ENCODE peak calls at places on chromosome 1, in seven cellular contexts. One of them, this sample, is unnamed.

GRCh38 chr1:115138271-115138670 is 49.0 kb upstream of the TSPAN2 start:
- DNase-seq in ascending aorta: no peak
- DNase-seq in H7: no peak
- DNase-seq in endothelial cell of umbilical vein: no peak
- DNase-seq in lung: no peak
- DNase-seq in left lung: no peak
- DNase-seq in HFF-Myc: no peak
- DNase-seq in this sample: no peak

GRCh38 chr1:36212782-36213181 is 11.5 kb upstream of the THRAP3 start:
- DNase-seq in HFF-Myc: no peak
- DNase-seq in lung: no peak
- DNase-seq in left lung: no peak
- DNase-seq in endothelial cell of umbilical vein: no peak
- DNase-seq in ascending aorta: no peak
- DNase-seq in H7: no peak
- DNase-seq in this sample: no peak

GRCh38 chr1:58496042-58496441 is 50.5 kb downstream of the OMA1 start:
- DNase-seq in left lung: no peak
- DNase-seq in endothelial cell of umbilical vein: no peak
- DNase-seq in lung: no peak
- DNase-seq in HFF-Myc: no peak
- DNase-seq in ascending aorta: no peak
- DNase-seq in H7: no peak
- DNase-seq in this sample: no peak

GRCh38 chr1:206674745-206675175 is 9.9 kb upstream of the MAPKAPK2 start:
- DNase-seq in lung: peak
- DNase-seq in endothelial cell of umbilical vein: no peak
- DNase-seq in left lung: peak
- DNase-seq in HFF-Myc: peak
- DNase-seq in ascending aorta: peak
- DNase-seq in H7: no peak
- DNase-seq in this sample: no peak

GRCh38 chr1:229860926-229861325 is 206.1 kb upstream of the GALNT2 start:
- DNase-seq in H7: no peak
- DNase-seq in HFF-Myc: no peak
- DNase-seq in lung: no peak
- DNase-seq in left lung: no peak
- DNase-seq in ascending aorta: no peak
- DNase-seq in endothelial cell of umbilical vein: no peak
- DNase-seq in this sample: no peak

GRCh38 chr1:204972461-204972860 is 70.6 kb upstream of the CNTN2 start:
- DNase-seq in ascending aorta: no peak
- DNase-seq in H7: no peak
- DNase-seq in left lung: no peak
- DNase-seq in endothelial cell of umbilical vein: no peak
- DNase-seq in HFF-Myc: no peak
- DNase-seq in lung: no peak
- DNase-seq in this sample: no peak

GRCh38 chr1:119968068-119968492 is 71.8 kb upstream of the ADAM30 start:
- DNase-seq in left lung: peak
- DNase-seq in ascending aorta: no peak
- DNase-seq in endothelial cell of umbilical vein: peak
- DNase-seq in lung: peak
- DNase-seq in H7: peak
- DNase-seq in HFF-Myc: no peak
- DNase-seq in this sample: peak

GRCh38 chr1:62977321-62977720 is 193.4 kb downstream of the ATG4C start:
- DNase-seq in HFF-Myc: no peak
- DNase-seq in ascending aorta: no peak
- DNase-seq in lung: no peak
- DNase-seq in left lung: no peak
- DNase-seq in H7: no peak
- DNase-seq in endothelial cell of umbilical vein: no peak
- DNase-seq in this sample: no peak

GRCh38 chr1:234670936-234671628 is 61.1 kb upstream of the IRF2BP2 start:
- DNase-seq in ascending aorta: no peak
- DNase-seq in endothelial cell of umbilical vein: no peak
- DNase-seq in HFF-Myc: no peak
- DNase-seq in left lung: no peak
- DNase-seq in H7: no peak
- DNase-seq in lung: no peak
- DNase-seq in this sample: no peak

GRCh38 chr1:225428066-225428878 is 434 bp upstream of the LBR start:
- DNase-seq in HFF-Myc: peak
- DNase-seq in H7: peak
- DNase-seq in left lung: peak
- DNase-seq in endothelial cell of umbilical vein: peak
- DNase-seq in ascending aorta: peak
- DNase-seq in lung: peak
- DNase-seq in this sample: peak

GRCh38 chr1:211579434-211580302 is 707 bp upstream of the SLC30A1 start:
- DNase-seq in H7: no peak
- DNase-seq in left lung: peak
- DNase-seq in ascending aorta: no peak
- DNase-seq in HFF-Myc: peak
- DNase-seq in lung: no peak
- DNase-seq in endothelial cell of umbilical vein: no peak
- DNase-seq in this sample: no peak

GRCh38 chr1:31396633-31397351 is 16.2 kb upstream of the SERINC2 start:
- DNase-seq in H7: peak
- DNase-seq in ascending aorta: no peak
- DNase-seq in left lung: no peak
- DNase-seq in HFF-Myc: peak
- DNase-seq in endothelial cell of umbilical vein: no peak
- DNase-seq in lung: no peak
- DNase-seq in this sample: no peak

GRCh38 chr1:109874445-109874844 is 36.2 kb upstream of the CSF1 start:
- DNase-seq in H7: peak
- DNase-seq in ascending aorta: no peak
- DNase-seq in left lung: no peak
- DNase-seq in lung: no peak
- DNase-seq in endothelial cell of umbilical vein: peak
- DNase-seq in HFF-Myc: no peak
- DNase-seq in this sample: no peak

GRCh38 chr1:151005729-151006330 is 872 bp downstream of the MINDY1 start:
- DNase-seq in endothelial cell of umbilical vein: peak
- DNase-seq in HFF-Myc: no peak
- DNase-seq in H7: no peak
- DNase-seq in ascending aorta: no peak
- DNase-seq in lung: no peak
- DNase-seq in left lung: no peak
- DNase-seq in this sample: no peak

GRCh38 chr1:55246331-55246730 is 31.2 kb upstream of the USP24 start:
- DNase-seq in H7: no peak
- DNase-seq in endothelial cell of umbilical vein: no peak
- DNase-seq in lung: no peak
- DNase-seq in ascending aorta: no peak
- DNase-seq in HFF-Myc: no peak
- DNase-seq in left lung: no peak
- DNase-seq in this sample: no peak

GRCh38 chr1:47761201-47761930 is 235.8 kb downstream of the TRABD2B start:
- DNase-seq in endothelial cell of umbilical vein: no peak
- DNase-seq in lung: no peak
- DNase-seq in ascending aorta: no peak
- DNase-seq in left lung: peak
- DNase-seq in H7: peak
- DNase-seq in HFF-Myc: no peak
- DNase-seq in this sample: no peak

GRCh38 chr1:105437847-105438246 is 1618.6 kb upstream of the PRMT6 start:
- DNase-seq in H7: no peak
- DNase-seq in lung: no peak
- DNase-seq in ascending aorta: no peak
- DNase-seq in endothelial cell of umbilical vein: no peak
- DNase-seq in HFF-Myc: no peak
- DNase-seq in left lung: peak
- DNase-seq in this sample: no peak

GRCh38 chr1:241235236-241235897 is 121.6 kb downstream of the RGS7 start:
- DNase-seq in H7: peak
- DNase-seq in lung: no peak
- DNase-seq in left lung: no peak
- DNase-seq in endothelial cell of umbilical vein: no peak
- DNase-seq in ascending aorta: no peak
- DNase-seq in HFF-Myc: no peak
- DNase-seq in this sample: no peak

GRCh38 chr1:220734571-220735326 is 13.4 kb upstream of the MTARC2 start:
- DNase-seq in lung: peak
- DNase-seq in H7: no peak
- DNase-seq in left lung: no peak
- DNase-seq in HFF-Myc: peak
- DNase-seq in ascending aorta: no peak
- DNase-seq in endothelial cell of umbilical vein: peak
- DNase-seq in this sample: no peak

GRCh38 chr1:220727523-220727922 is 20.6 kb upstream of the MTARC2 start:
- DNase-seq in H7: no peak
- DNase-seq in lung: no peak
- DNase-seq in HFF-Myc: no peak
- DNase-seq in left lung: no peak
- DNase-seq in endothelial cell of umbilical vein: no peak
- DNase-seq in ascending aorta: no peak
- DNase-seq in this sample: no peak

GRCh38 chr1:220732137-220732536 is 16.0 kb upstream of the MTARC2 start:
- DNase-seq in H7: no peak
- DNase-seq in left lung: no peak
- DNase-seq in endothelial cell of umbilical vein: peak
- DNase-seq in HFF-Myc: no peak
- DNase-seq in ascending aorta: no peak
- DNase-seq in lung: no peak
- DNase-seq in this sample: no peak

GRCh38 chr1:220732621-220733020 is 15.5 kb upstream of the MTARC2 start:
- DNase-seq in HFF-Myc: no peak
- DNase-seq in lung: peak
- DNase-seq in endothelial cell of umbilical vein: no peak
- DNase-seq in ascending aorta: no peak
- DNase-seq in left lung: no peak
- DNase-seq in H7: no peak
- DNase-seq in this sample: no peak

GRCh38 chr1:220733090-220733569 is 15.0 kb upstream of the MTARC2 start:
- DNase-seq in left lung: peak
- DNase-seq in lung: peak
- DNase-seq in endothelial cell of umbilical vein: peak
- DNase-seq in HFF-Myc: peak
- DNase-seq in ascending aorta: no peak
- DNase-seq in H7: peak
- DNase-seq in this sample: peak
- H3K4me3 ChIP-seq in left lung: peak
- H3K4me3 ChIP-seq in lung: no peak
- H3K4me3 ChIP-seq in endothelial cell of umbilical vein: no peak
- H3K4me3 ChIP-seq in HFF-Myc: no peak
- H3K4me3 ChIP-seq in ascending aorta: peak
- H3K4me3 ChIP-seq in H7: no peak
- H3K4me3 ChIP-seq in this sample: peak

DNA sequence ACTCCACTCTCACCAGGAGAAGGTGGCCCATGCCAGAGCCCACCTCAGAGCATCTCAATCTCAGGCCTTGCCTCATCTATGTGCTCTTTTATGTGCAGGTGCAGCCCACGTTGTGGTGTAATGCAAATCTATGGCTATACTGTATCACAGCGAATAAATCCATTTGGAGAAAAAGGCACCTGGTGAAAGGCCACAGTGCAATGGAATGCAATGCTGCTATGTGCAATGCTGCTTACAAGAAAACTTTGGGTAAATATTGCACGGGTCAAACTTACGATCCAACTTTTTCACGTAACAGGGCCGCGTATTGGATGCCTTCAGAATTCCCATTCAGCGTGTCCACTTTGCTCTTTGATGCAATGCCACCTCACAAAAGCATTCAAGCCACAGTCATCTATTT is 13.5 kb downstream of the ZBTB18 start:
- DNase-seq in ascending aorta: no peak
- DNase-seq in endothelial cell of umbilical vein: no peak
- DNase-seq in left lung: no peak
- DNase-seq in HFF-Myc: no peak
- DNase-seq in lung: no peak
- DNase-seq in H7: no peak
- DNase-seq in this sample: no peak
- H3K4me3 ChIP-seq in ascending aorta: no peak
- H3K4me3 ChIP-seq in endothelial cell of umbilical vein: no peak
- H3K4me3 ChIP-seq in left lung: no peak
- H3K4me3 ChIP-seq in HFF-Myc: no peak
- H3K4me3 ChIP-seq in lung: no peak
- H3K4me3 ChIP-seq in H7: no peak
- H3K4me3 ChIP-seq in this sample: no peak

DNA sequence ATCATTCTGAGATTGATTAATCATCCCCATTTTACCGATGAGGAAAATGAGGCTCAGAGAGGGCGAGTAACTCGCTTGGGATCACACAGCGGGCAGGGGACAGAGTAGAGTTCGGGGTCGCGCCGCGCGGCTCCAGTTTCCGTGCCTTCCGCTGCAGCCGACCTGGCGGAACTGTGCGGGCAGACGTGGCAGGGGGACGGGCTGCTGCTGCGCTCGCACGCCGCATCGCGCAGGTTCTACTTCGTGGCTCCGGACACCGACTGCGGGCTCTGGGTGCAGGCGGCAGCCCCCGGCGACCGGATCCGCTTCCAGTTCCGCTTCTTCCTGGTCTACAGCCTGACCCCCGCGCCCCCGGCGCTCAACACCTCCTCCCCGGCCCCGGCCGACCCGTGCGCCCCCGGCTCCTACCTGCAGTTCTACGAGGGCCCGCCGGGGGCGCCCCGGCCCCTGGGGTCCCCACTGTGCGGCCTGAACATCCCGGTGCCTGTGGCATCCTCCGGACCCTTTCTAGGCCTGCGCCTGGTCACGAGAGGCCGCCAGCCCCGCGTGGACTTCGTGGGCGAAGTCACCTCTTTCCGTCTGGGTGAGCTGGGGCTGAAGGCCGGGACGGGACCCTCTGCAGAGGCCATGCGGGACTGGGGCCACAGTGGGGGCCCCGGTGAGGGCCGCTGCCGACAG is 2.3 kb downstream of the LDLRAD2 start:
- DNase-seq in left lung: no peak
- DNase-seq in lung: no peak
- DNase-seq in HFF-Myc: no peak
- DNase-seq in H7: peak
- DNase-seq in ascending aorta: no peak
- DNase-seq in endothelial cell of umbilical vein: no peak
- DNase-seq in this sample: peak
- H3K4me3 ChIP-seq in left lung: peak
- H3K4me3 ChIP-seq in lung: peak
- H3K4me3 ChIP-seq in HFF-Myc: peak
- H3K4me3 ChIP-seq in H7: peak
- H3K4me3 ChIP-seq in ascending aorta: peak
- H3K4me3 ChIP-seq in endothelial cell of umbilical vein: no peak
- H3K4me3 ChIP-seq in this sample: no peak

DNA sequence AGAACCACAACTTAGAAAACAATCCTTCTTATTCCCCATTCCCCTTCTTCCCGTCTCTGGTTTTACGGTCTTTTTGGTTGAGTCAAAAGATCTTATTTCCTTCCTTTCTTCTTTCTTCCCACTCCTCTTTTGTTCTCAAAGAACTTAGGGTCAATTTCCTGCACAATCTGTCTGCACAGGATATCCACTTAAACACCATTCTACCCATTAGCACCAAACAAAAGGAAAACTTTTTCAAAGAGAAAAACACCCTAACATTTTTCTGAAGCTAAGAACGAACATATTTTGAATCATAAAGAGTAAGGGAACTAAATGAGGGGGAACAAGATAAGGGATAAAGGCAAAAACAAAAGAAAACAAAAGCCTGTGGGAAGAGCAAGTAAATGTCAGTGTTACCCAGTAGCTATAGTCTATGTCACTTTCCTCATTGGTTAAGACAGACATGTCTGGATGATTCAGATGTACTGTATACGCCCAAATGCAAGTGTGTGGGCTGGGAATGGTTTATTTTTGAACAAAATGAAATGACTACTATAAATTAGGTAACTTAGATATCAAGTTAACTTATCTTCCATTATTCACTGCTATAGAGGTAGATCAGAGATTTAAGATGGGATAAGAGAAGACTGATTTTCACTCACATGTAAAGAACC is 59.8 kb downstream of the TOR3A start:
- DNase-seq in ascending aorta: no peak
- DNase-seq in H7: no peak
- DNase-seq in endothelial cell of umbilical vein: peak
- DNase-seq in left lung: no peak
- DNase-seq in HFF-Myc: no peak
- DNase-seq in lung: no peak
- DNase-seq in this sample: no peak
- H3K4me3 ChIP-seq in ascending aorta: peak
- H3K4me3 ChIP-seq in H7: no peak
- H3K4me3 ChIP-seq in endothelial cell of umbilical vein: peak
- H3K4me3 ChIP-seq in left lung: peak
- H3K4me3 ChIP-seq in HFF-Myc: peak
- H3K4me3 ChIP-seq in lung: no peak
- H3K4me3 ChIP-seq in this sample: no peak

This sample was measured in CD4-positive, alpha-beta memory T cell.